ENCODE peak calls at places on chromosomes 12 and 14, in four cellular contexts. S is HepG2, Z is K562, J is GM12878. F is an unnamed sample.

GRCh38 chr12:32419520-32419960 is 20.2 kb downstream of the FGD4 start:
- DNase-seq in S (no peak), Z (no peak), J (no peak), F (no peak)

GRCh38 chr12:5567021-5567744 is 135.3 kb downstream of the NTF3 start:
- DNase-seq in S (no peak), Z (no peak), J (no peak), F (no peak)

GRCh38 chr14:101179691-101180211 is 276.2 kb upstream of the RTL1 start:
- DNase-seq in S (no peak), Z (no peak), J (no peak), F (no peak)

GRCh38 chr14:28300356-28300755 is 466.2 kb upstream of the FOXG1 start:
- DNase-seq in S (no peak), Z (no peak), J (no peak), F (no peak)

GRCh38 chr12:47672068-47672467 is 33.8 kb downstream of the RPAP3 start:
- DNase-seq in S (no peak), Z (no peak), J (no peak), F (no peak)

GRCh38 chr12:9762369-9762768 is 1.7 kb upstream of the CD69 start:
- DNase-seq in S (no peak), Z (no peak), J (no peak), F (no peak)

GRCh38 chr14:50335989-50336391 is 23.9 kb downstream of the DMAC2L start:
- DNase-seq in S (no peak), Z (peak; percentile 37), J (no peak), F (no peak)

GRCh38 chr12:4591180-4591687 is 29.2 kb downstream of the DYRK4 start:
- DNase-seq in S (no peak), Z (no peak), J (no peak), F (no peak)

GRCh38 chr12:71639341-71639760 is 24.3 kb downstream of the ZFC3H1 start:
- DNase-seq in S (peak; percentile 53), Z (peak; percentile 26), J (no peak), F (no peak)

GRCh38 chr14:62162998-62163589 is 400.9 kb downstream of the SNAPC1 start:
- DNase-seq in S (peak; percentile 18), Z (peak; percentile 17), J (no peak), F (peak; percentile 57)

GRCh38 chr12:20507711-20508110 is 139.4 kb downstream of the PDE3A start:
- DNase-seq in S (no peak), Z (no peak), J (no peak), F (no peak)
- TF ChIP-seq FOXK2 in S (no peak), Z (no peak), J (no peak), F (no peak)

DNA sequence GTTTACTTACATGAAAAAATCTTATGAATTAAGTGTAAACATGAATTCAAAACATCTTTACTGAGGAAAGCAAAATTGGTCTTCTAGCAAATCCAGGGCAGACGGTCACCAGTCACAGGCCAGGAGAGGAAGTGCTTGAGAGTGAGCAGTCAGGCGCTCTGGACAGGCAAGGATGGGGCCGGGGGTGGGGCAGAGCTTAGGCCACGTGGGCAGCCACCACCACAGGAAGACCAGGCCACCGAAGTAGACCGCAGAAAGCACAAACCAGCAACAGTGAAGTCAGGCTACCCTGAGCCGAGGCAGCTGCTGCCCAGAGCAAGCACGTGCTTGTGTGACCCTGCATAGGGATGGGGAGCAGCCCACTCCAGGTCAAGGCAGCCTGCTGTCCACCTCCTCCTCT is 33.5 kb downstream of the SLC6A12 start:
- DNase-seq in S (no peak), Z (peak; percentile 41), J (peak; percentile 25), F (no peak)
- TF ChIP-seq SP1 in S (no peak), Z (no peak), J (no peak), F (no peak)

GRCh38 chr12:43063642-43064041 is 474.1 kb upstream of the PRICKLE1 start:
- DNase-seq in S (no peak), Z (no peak), J (no peak), F (no peak)
- TF ChIP-seq FOXM1 in S (no peak), Z (no peak), J (no peak), F (no peak)

DNA sequence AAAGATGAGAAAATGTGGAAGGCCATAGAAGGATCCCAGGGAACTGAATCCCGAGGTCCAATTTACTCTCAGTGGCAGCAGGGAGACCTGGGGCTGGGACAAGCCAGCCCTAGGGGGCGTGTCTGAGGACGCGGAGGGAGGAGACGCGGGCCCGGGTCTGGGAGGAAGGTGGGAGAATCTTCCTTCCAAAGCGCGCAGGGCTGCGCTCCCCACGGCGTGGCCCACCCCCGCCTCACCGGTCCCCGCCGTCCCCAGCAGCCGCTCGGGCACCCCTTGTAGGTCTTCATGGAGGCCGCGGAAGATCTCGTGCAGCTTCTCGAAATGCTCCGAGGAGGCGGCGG is 323 bp downstream of the VTI1B start:
- DNase-seq in S (peak; percentile 62), Z (peak; percentile 73), J (no peak), F (peak; percentile 79)
- TF ChIP-seq FOXK2 in S (no peak), Z (no peak), J (no peak), F (no peak)

GRCh38 chr14:35374273-35374681 is 30.3 kb downstream of the NFKBIA start:
- DNase-seq in S (peak; percentile 89), Z (no peak), J (no peak), F (no peak)
- TF ChIP-seq SP1 in S (no peak), Z (no peak), J (no peak), F (no peak)

DNA sequence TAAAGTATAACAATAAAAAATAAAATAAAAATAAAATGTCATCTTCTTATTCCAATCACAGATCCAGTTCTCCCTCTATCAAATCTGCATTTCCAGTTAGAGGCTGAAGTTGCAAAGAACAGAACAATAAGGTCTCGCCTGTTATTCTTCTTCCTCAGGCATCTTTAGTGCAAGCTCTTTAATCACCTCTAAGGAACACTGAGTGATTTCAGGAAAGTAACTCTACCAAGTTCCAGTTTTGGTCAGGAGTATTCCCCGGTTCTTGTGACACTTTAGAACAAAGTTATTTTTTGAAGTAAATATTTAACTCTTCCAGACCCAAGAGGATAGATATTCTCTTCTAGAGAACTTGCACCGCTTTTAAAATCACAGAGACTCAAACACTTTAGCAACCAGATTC is 57.8 kb upstream of the DICER1 start:
- DNase-seq in S (no peak), Z (no peak), J (peak; percentile 28), F (no peak)
- TF ChIP-seq FOXM1 in S (no peak), Z (no peak), J (no peak), F (no peak)

GRCh38 chr14:78637489-78637888 is 467.3 kb downstream of the NRXN3 start:
- DNase-seq in S (no peak), Z (no peak), J (no peak), F (no peak)

GRCh38 chr14:78633747-78634146 is 463.6 kb downstream of the NRXN3 start:
- DNase-seq in S (no peak), Z (no peak), J (no peak), F (no peak)

GRCh38 chr14:78638926-78639325 is 468.8 kb downstream of the NRXN3 start:
- DNase-seq in S (no peak), Z (no peak), J (no peak), F (no peak)

GRCh38 chr14:78637903-78638302 is 467.7 kb downstream of the NRXN3 start:
- DNase-seq in S (no peak), Z (no peak), J (no peak), F (no peak)
- TF ChIP-seq FOXK2 in S (no peak), Z (no peak), J (no peak), F (no peak)

F was measured in HEK293T.